ENCODE peak calls at places on chromosomes 7 and 10, in six cellular contexts. E, L, D, N, F and W are unnamed samples.

GRCh38 chr7:16697507-16698199 is 51.7 kb downstream of the BZW2 start:
- DNase-seq in N (no peak), D (no peak), E (no peak), L (no peak), F (peak; percentile 21), W (no peak)

GRCh38 chr10:18290651-18291313 is 150.6 kb downstream of the CACNB2 start:
- DNase-seq in D (no peak), F (no peak), L (no peak), N (no peak), E (no peak), W (no peak)

GRCh38 chr7:91915401-91916067 is 25.1 kb upstream of the AKAP9 start:
- DNase-seq in F (no peak), E (no peak), N (no peak), L (no peak), D (no peak), W (no peak)

GRCh38 chr7:156781972-156782371 is 111.0 kb downstream of the LMBR1 start:
- DNase-seq in E (no peak), L (no peak), F (no peak), D (no peak), N (no peak), W (no peak)

GRCh38 chr10:79393221-79393923 is 46.1 kb downstream of the PPIF start:
- DNase-seq in L (no peak), N (no peak), E (no peak), F (no peak), D (no peak), W (no peak)

GRCh38 chr10:98096316-98096715 is 38.1 kb upstream of the R3HCC1L start:
- DNase-seq in N (no peak), F (no peak), E (no peak), L (no peak), D (no peak), W (no peak)

GRCh38 chr10:541750-542371 is 147.6 kb downstream of the DIP2C start:
- DNase-seq in D (no peak), F (no peak), E (peak; percentile 93), L (no peak), N (no peak), W (peak; percentile 87)

GRCh38 chr10:124347956-124348355 is 70.8 kb downstream of the OAT start:
- DNase-seq in D (no peak), N (no peak), E (no peak), L (no peak), F (no peak), W (peak; percentile 58)

GRCh38 chr10:97224483-97225435 is 39.0 kb upstream of the SLIT1 start:
- DNase-seq in E (no peak), N (no peak), F (no peak), L (no peak), D (no peak), W (no peak)

GRCh38 chr10:52635651-52636050 is 136.9 kb downstream of the MBL2 start:
- DNase-seq in N (no peak), F (peak; percentile 29), L (no peak), E (no peak), D (no peak), W (no peak)

GRCh38 chr10:121580276-121581116 is 17.7 kb downstream of the FGFR2 start:
- DNase-seq in N (no peak), F (no peak), L (no peak), E (no peak), D (peak; percentile 31), W (peak; percentile 56)

GRCh38 chr7:142012825-142013506 is 17.3 kb downstream of the MGAM start:
- DNase-seq in L (no peak), D (peak; percentile 15), N (peak; percentile 20), E (no peak), F (no peak), W (peak; percentile 34)

GRCh38 chr7:27113991-27114866 is 11.7 kb upstream of the HOXA2 start:
- DNase-seq in L (no peak), F (peak; percentile 71), D (peak; percentile 55), N (peak; percentile 55), E (no peak), W (no peak)

GRCh38 chr7:27111753-27112277 is 9.3 kb upstream of the HOXA2 start:
- DNase-seq in L (no peak), N (no peak), E (no peak), D (no peak), F (peak; percentile 83), W (no peak)

GRCh38 chr7:27110977-27111752 is 8.7 kb upstream of the HOXA2 start:
- DNase-seq in E (no peak), L (no peak), N (no peak), F (peak; percentile 85), D (peak; percentile 85), W (no peak)

GRCh38 chr7:27112960-27113949 is 10.8 kb upstream of the HOXA2 start:
- DNase-seq in N (peak; percentile 84), D (peak; percentile 84), L (peak; percentile 60), F (peak; percentile 90), E (no peak), W (no peak)

GRCh38 chr7:27112361-27112760 is 9.9 kb upstream of the HOXA2 start:
- DNase-seq in F (no peak), N (no peak), L (no peak), E (no peak), D (peak; percentile 20), W (no peak)
- H3K4me1 ChIP-seq in F (peaks cover 38% of the 10 kb centered on the region), N (peaks cover 18% of the 10 kb centered on the region), L (peaks cover 62% of the 10 kb centered on the region), E (no peaks in the 10 kb centered on the region), D (peaks cover 59% of the 10 kb centered on the region), W (no peaks in the 10 kb centered on the region)

DNA sequence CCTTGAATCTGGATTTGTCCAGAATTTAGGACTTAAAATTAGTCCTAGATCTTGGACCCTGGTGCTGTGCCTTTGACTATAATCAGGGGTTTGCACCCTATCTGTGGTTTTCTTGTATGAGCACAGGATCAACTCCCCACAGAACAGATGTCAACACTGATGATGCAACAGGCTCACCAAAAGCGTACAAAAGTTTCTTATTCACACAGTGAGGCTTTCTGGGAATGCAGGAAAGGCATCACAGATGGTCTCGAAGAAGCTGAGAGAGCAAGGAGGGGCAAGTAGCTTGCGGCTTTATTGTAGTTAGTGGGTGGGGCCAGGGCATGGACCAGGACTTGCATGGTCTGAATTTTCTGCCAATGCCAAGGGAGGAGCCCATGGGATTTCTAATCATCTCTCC is 46.2 kb downstream of the SEC61G start:
- DNase-seq in E (no peak), N (no peak), L (no peak), D (no peak), F (no peak), W (no peak)
- H3K9me2 ChIP-seq in E (no peaks in the 10 kb centered on the region), N (no peaks in the 10 kb centered on the region), L (no peaks in the 10 kb centered on the region), D (no peaks in the 10 kb centered on the region), F (no peaks in the 10 kb centered on the region), W (no peaks in the 10 kb centered on the region)

GRCh38 chr10:21532694-21533576 is 1.1 kb upstream of the MLLT10 start:
- DNase-seq in L (no peak), E (no peak), D (no peak), N (no peak), F (no peak), W (no peak)
- H3K4me1 ChIP-seq in L (peaks cover 72% of the 10 kb centered on the region), E (peaks cover 24% of the 10 kb centered on the region), D (peaks cover 15% of the 10 kb centered on the region), N (peaks cover 17% of the 10 kb centered on the region), F (peaks cover 23% of the 10 kb centered on the region), W (peaks cover 28% of the 10 kb centered on the region)

GRCh38 chr7:131897790-131898165 is 341.4 kb upstream of the PODXL start:
- DNase-seq in N (no peak), L (no peak), E (no peak), F (no peak), D (no peak), W (no peak)

GRCh38 chr7:131896189-131896855 is 339.9 kb upstream of the PODXL start:
- DNase-seq in E (no peak), L (no peak), N (no peak), F (no peak), D (no peak), W (no peak)

GRCh38 chr7:131899271-131900030 is 343.0 kb upstream of the PODXL start:
- DNase-seq in E (no peak), D (no peak), N (no peak), F (no peak), L (no peak), W (no peak)

GRCh38 chr7:131897016-131897789 is 340.8 kb upstream of the PODXL start:
- DNase-seq in L (peak; percentile 12), E (no peak), D (peak; percentile 62), N (no peak), F (no peak), W (no peak)

GRCh38 chr7:131898418-131898817 is 342.0 kb upstream of the PODXL start:
- DNase-seq in N (no peak), F (no peak), L (no peak), E (no peak), D (peak; percentile 15), W (no peak)
- H3K9me2 ChIP-seq in N (no peaks in the 10 kb centered on the region), F (no peaks in the 10 kb centered on the region), L (no peaks in the 10 kb centered on the region), E (no peaks in the 10 kb centered on the region), D (no peaks in the 10 kb centered on the region), W (no peaks in the 10 kb centered on the region)